ENCODE peak calls at places on chromosomes 4 and X, in six cellular contexts. B, P, C, R, N and O are unnamed samples.

GRCh38 chrX:24526616-24527015 is 61.5 kb downstream of the PDK3 start:
- DNase-seq in B (no peak), P (no peak), C (no peak), R (no peak), N (no peak), O (no peak)

GRCh38 chr4:44046491-44046890 is 402.1 kb downstream of the KCTD8 start:
- DNase-seq in B (no peak), P (no peak), C (no peak), R (no peak), N (no peak), O (no peak)

GRCh38 chr4:123340381-123340701 is 56.3 kb upstream of the SPRY1 start:
- DNase-seq in B (no peak), P (peak; percentile 87), C (no peak), R (peak; percentile 95), N (no peak), O (no peak)

GRCh38 chrX:128807367-128807766 is 715.9 kb downstream of the SMARCA1 start:
- DNase-seq in B (peak; percentile 40), P (no peak), C (no peak), R (no peak), N (no peak), O (no peak)

GRCh38 chr4:187396106-187396505 is 599.5 kb upstream of the ZFP42 start:
- DNase-seq in B (no peak), P (no peak), C (no peak), R (no peak), N (no peak), O (no peak)

GRCh38 chrX:39975094-39975865 is 122.5 kb downstream of the BCOR start:
- DNase-seq in B (no peak), P (peak; percentile 58), C (no peak), R (no peak), N (no peak), O (no peak)

GRCh38 chr4:66357316-66357715 is 687.0 kb upstream of the EPHA5 start:
- DNase-seq in B (no peak), P (peak; percentile 0), C (no peak), R (peak; percentile 12), N (no peak), O (no peak)

GRCh38 chrX:43861750-43862149 is 20.5 kb downstream of the MAOB start:
- DNase-seq in B (no peak), P (peak; percentile 57), C (no peak), R (no peak), N (no peak), O (no peak)

GRCh38 chr4:101597204-101597603 is 193.3 kb upstream of the BANK1 start:
- DNase-seq in B (peak; percentile 9), P (no peak), C (no peak), R (no peak), N (no peak), O (no peak)

DNA sequence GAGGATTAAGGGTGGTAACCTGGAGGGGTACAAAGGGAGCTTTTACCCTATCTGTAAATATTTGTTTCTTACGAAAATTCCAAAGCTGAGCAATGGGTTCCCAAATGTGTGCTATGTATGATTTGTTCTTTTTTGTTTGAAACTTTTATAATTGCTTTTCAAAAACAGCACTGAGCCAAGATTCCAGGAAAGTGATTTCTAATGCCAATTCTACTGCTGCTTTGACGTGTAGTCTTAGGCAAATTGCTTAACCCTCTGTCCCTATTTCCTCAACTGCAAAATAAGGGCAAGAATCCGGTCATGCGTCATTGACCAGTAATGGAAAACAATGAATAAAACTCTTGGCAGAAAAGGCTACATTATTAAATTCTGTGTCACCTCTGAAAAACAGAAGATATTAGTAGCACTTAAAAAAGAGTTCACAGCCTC is 454.7 kb downstream of the IL15 start:
- DNase-seq in B (no peak), P (peak; percentile 89), C (no peak), R (peak; percentile 97), N (no peak), O (no peak)
- H3K27ac ChIP-seq in B (no peak overlapping the region), P (peak overlapping the region; percentile 90), C (peak overlapping the region; percentile 2), R (peak overlapping the region; percentile 87), N (no peak overlapping the region), O (no peak overlapping the region)

GRCh38 chrX:140422501-140422900 is 82.4 kb downstream of the SOX3 start:
- DNase-seq in B (no peak), P (no peak), C (no peak), R (no peak), N (no peak), O (no peak)
- TF ChIP-seq CTCF in B (no peak), P (no peak), C (no peak), R (no peak), N (no peak), O (no peak)

DNA sequence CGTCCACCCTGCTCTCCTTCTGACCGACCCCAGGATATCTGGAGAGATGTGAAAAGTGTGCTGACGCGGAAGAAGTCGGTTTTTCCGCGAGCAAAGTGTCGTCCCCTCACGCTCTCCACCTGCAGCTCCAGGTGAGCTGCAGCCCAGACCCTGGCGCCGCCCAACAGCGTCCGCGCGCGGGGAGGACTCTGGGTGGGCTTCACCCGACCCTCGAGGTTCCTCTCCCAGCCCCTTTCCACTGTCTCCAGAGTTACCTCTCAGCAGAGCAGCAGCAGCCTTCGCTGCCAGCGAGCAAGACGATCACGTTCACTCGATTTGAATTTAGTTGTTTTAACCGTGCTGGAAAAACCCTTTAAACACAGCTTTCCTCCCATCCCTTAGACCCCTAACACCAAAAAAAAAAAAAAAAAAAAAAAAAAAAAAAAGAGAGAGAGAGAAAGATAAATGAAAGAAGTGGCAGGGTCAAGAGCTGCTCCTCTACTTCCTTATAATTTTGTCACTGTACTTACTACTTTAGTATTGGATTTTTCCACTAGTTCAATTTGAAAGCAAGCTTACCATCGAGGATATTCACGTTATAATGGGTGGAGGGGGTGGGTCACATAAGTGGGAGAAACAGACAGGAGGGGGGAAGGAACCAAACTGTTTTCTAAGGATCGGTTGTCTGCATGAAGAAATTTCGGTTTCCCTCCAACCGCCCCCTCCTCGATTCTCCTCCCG is 776 bp upstream of the NR3C2 start:
- DNase-seq in B (peak; percentile 7), P (no peak), C (no peak), R (no peak), N (no peak), O (no peak)
- H3K27ac ChIP-seq in B (peak overlapping the region; percentile 17), P (no peak overlapping the region), C (peak overlapping the region; percentile 97), R (no peak overlapping the region), N (peak overlapping the region; percentile 36), O (peak overlapping the region; percentile 89)

DNA sequence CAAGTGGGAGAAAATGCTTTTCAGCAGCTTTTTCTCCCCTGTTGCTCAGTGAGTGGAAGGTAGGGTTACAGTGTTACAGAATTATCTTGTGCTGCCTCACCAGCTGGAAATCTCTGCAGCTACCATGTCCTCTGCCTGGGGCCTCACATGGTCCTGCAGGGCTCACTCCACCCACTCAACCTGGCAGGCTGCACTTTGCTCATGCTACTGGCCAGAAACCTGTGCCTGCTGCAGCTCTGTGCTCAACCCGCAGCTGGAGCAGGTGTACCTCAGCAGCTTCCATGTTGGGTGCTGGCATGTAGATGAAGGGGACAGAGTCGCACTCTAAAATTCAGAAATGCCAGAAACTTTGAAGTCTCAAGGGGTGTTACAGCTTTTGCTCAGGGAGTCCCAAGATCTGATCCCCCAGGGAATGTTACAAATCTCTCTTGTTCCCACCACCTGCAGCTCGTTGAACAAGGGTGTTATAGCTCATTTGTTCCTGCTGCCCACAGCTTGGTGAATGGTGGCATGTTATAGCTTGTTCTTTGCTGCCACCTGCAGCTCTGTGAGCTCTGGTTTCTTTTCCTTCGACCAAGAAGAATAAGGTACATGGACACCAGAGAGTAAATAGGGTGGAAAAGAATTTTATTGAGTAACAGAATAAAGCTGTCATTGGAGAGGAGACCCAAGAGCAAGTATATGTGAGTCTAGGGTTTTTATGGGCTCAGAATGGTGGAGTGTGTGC is 845.8 kb downstream of the TECRL start:
- DNase-seq in B (no peak), P (no peak), C (no peak), R (no peak), N (no peak), O (no peak)
- TF ChIP-seq CTCF in B (no peak), P (no peak), C (no peak), R (no peak), N (no peak), O (no peak)